ENCODE peak calls at places on chromosomes 7 and 10, in eight cellular contexts. A is right atrium auricular region, G is kidney, C is Panc1, P is left ventricle myocardium inferior, Y is Calu3, R is glutamatergic neuron, D is MM.1S. Q is an unnamed sample.

GRCh38 chr7:146922777-146923176 is 806.2 kb downstream of the CNTNAP2 start:
- DNase-seq in A (no peak), G (no peak), C (no peak), P (no peak), Y (no peak), R (no peak), D (no peak), Q (no peak)

GRCh38 chr10:125201791-125202622 is 41.6 kb upstream of the CTBP2 start:
- DNase-seq in A (no peak), G (no peak), C (no peak), P (no peak), Y (no peak), R (no peak), D (no peak), Q (peak)

GRCh38 chr7:127850195-127850594 is 181.0 kb downstream of the LRRC4 start:
- DNase-seq in A (no peak), G (no peak), C (no peak), P (no peak), Y (no peak), R (no peak), D (no peak), Q (no peak)

GRCh38 chr7:34042406-34042805 is 137.1 kb downstream of the BMPER start:
- DNase-seq in A (no peak), G (no peak), C (no peak), P (no peak), Y (no peak), R (no peak), D (no peak), Q (no peak)

GRCh38 chr10:123997486-123998196 is 95.8 kb downstream of the CHST15 start:
- DNase-seq in A (peak), G (peak), C (no peak), P (no peak), Y (peak), R (no peak), D (peak), Q (peak)

GRCh38 chr7:65239707-65240352 is 133.8 kb upstream of the ZNF92 start:
- DNase-seq in A (no peak), G (peak), C (no peak), P (no peak), Y (peak), R (peak), D (no peak), Q (no peak)

GRCh38 chr10:43056568-43057011 is 20.3 kb upstream of the RET start:
- DNase-seq in A (no peak), G (peak), C (no peak), P (no peak), Y (no peak), R (peak), D (no peak), Q (peak)

GRCh38 chr10:59006511-59007306 is 169.7 kb upstream of the PHYHIPL start:
- DNase-seq in A (no peak), G (no peak), C (no peak), P (no peak), Y (peak), R (no peak), D (no peak), Q (peak)

DNA sequence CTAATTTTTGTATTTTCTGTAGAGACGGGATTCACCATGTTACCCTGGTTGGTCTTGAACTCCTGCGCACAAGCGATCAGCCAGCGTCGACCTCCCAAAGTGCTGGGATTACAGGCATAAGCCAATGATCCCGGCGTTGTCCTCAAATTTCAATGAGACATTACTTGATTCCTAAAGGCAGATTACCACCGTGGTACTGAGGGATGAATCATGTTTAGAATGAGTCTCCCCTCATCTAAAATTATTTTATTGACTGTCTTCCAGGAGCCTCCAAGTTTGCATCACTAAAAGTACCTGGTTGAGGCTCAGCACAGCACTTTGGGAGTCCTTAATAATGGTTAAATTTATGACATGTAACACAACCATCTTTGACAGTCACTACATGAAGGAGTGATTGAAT is 142.2 kb upstream of the AKR1E2 start:
- DNase-seq in A (no peak), G (no peak), C (no peak), P (no peak), Y (no peak), R (no peak), D (no peak), Q (no peak)
- TF ChIP-seq CTCF in A (no peak), G (no peak), C (no peak), P (no peak), Y (no peak), R (no peak), D (no peak), Q (no peak)

GRCh38 chr10:37976880-37977203 is 395 bp upstream of the ZNF25 start:
- DNase-seq in A (no peak), G (no peak), C (no peak), P (no peak), Y (no peak), R (no peak), D (no peak), Q (no peak)
- TF ChIP-seq CTCF in A (peak), G (no peak), C (no peak), P (peak), Y (no peak), R (peak), D (no peak), Q (no peak)

GRCh38 chr7:135335628-135336139 is 102.0 kb downstream of the STRA8 start:
- DNase-seq in A (no peak), G (peak), C (peak), P (peak), Y (peak), R (peak), D (peak), Q (no peak)
- TF ChIP-seq CTCF in A (peak), G (peak), C (peak), P (peak), Y (peak), R (peak), D (peak), Q (no peak)

DNA sequence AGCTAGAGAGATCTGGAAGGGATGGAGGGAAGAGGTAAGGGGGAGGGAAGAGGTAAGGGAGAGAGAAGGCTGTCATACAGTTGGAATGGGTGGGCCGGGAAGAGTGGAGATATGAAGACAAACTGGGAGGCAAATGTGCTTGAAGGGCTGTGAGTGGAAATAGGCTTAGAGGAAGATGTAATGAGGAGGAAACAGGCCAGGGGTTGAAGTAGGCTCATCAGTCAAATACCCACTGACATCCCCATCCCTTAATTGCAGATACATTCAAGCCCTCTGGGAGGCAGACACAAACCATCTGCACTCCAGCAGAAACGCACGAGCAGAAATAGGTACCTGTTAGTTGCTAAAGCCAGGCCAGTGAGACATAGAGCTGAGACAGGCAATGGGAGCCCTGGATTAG is 2.1 kb downstream of the SYNPO2L start:
- DNase-seq in A (no peak), G (no peak), C (peak), P (no peak), Y (no peak), R (no peak), D (no peak), Q (no peak)
- TF ChIP-seq CTCF in A (peak), G (no peak), C (no peak), P (peak), Y (no peak), R (no peak), D (no peak), Q (no peak)

GRCh38 chr10:66916030-66916429 is 9.8 kb upstream of the LRRTM3 start:
- DNase-seq in A (no peak), G (no peak), C (no peak), P (no peak), Y (no peak), R (no peak), D (no peak), Q (no peak)

GRCh38 chr10:66919248-66919647 is 6.6 kb upstream of the LRRTM3 start:
- DNase-seq in A (no peak), G (no peak), C (no peak), P (no peak), Y (no peak), R (no peak), D (no peak), Q (no peak)

DNA sequence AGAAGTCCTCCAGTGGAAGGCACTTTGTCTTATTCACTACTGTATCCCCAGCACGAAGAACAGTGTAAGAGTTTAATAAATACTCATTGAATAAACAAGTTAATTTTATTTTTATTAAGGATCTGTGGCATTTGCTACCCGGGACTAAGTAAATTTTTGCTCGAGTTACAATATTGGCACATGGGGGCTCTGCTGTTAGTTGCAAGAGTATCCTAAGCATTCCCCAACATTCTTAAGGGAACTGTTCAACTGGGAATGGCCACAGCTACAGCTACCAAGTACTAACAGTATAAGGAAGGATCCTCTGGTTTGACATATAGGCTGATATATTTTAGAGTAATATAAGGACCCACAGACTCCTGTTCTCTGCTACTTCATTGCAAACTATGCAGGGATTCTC is 8.7 kb upstream of the LRRTM3 start:
- DNase-seq in A (no peak), G (no peak), C (no peak), P (no peak), Y (no peak), R (no peak), D (no peak), Q (no peak)
- TF ChIP-seq CTCF in A (peak), G (no peak), C (no peak), P (no peak), Y (no peak), R (no peak), D (no peak), Q (no peak)

DNA sequence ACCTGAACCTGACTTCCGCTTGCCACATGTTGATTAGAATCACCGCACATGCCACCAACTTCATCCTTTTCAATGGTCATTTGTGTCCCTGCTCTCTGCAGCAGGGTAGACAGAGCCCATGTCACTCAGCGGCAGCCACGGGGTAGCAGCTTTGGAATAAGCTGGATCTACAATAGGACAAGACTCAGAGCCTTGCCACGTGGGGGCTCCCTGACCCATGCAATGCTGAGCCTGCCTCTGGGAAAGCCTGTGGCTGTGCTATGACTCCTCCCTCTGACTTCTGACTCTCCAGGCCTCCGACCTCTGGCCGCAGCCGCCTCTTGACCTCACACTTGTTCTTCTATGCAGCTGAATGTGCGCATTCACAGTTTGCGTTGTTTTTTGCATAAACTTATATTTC is 197.8 kb upstream of the MKI67 start:
- DNase-seq in A (no peak), G (no peak), C (no peak), P (peak), Y (no peak), R (peak), D (peak), Q (no peak)
- TF ChIP-seq CTCF in A (peak), G (peak), C (peak), P (peak), Y (no peak), R (no peak), D (peak), Q (no peak)

GRCh38 chr10:100637785-100638184 is 102.0 kb downstream of the HIF1AN start:
- DNase-seq in A (no peak), G (no peak), C (no peak), P (no peak), Y (peak), R (peak), D (no peak), Q (no peak)
- TF ChIP-seq CTCF in A (no peak), G (peak), C (no peak), P (no peak), Y (no peak), R (peak), D (peak), Q (no peak)

Q was measured in ascending aorta.